ENCODE peak calls at places on chromosomes 5 and 9, in four cellular contexts. J is H1, I is mesendoderm, E is HCT116. P is an unnamed sample.
A peak's percentile ranks its signal among the peaks of the same experiment; 100 is the strongest.

GRCh38 chr5:127320032-127320945 is 29.7 kb downstream of the MEGF10 start:
- DNase-seq in E (no peak), J (no peak), I (peak; percentile 57), P (no peak)

GRCh38 chr9:127587966-127588365 is 24.1 kb upstream of the STXBP1 start:
- DNase-seq in I (no peak), J (no peak), E (no peak), P (no peak)

GRCh38 chr5:68285857-68286611 is 70.5 kb downstream of the PIK3R1 start:
- DNase-seq in I (peak; percentile 49), J (no peak), E (peak; percentile 44), P (no peak)

GRCh38 chr9:99929652-99930051 is 23.2 kb downstream of the STX17 start:
- DNase-seq in I (no peak), J (no peak), E (no peak), P (no peak)

GRCh38 chr5:136375920-136376319 is 10.6 kb upstream of the TRPC7 start:
- DNase-seq in I (no peak), E (no peak), J (no peak), P (no peak)

GRCh38 chr5:122102825-122103224 is 24.8 kb upstream of the LOX start:
- DNase-seq in E (no peak), J (no peak), I (no peak), P (no peak)

GRCh38 chr9:27483576-27483975 is 40.5 kb upstream of the IFNK start:
- DNase-seq in J (no peak), I (no peak), E (no peak), P (no peak)

GRCh38 chr5:594241-594860 is 17.8 kb upstream of the CEP72 start:
- DNase-seq in E (no peak), I (no peak), J (no peak), P (no peak)

GRCh38 chr9:114291886-114292590 is 30.9 kb upstream of the ORM1 start:
- DNase-seq in I (no peak), J (no peak), E (no peak), P (no peak)

GRCh38 chr5:112419050-112419595 is at the start of gene EPB41L4A:
- DNase-seq in E (no peak), I (no peak), J (peak; percentile 81), P (no peak)

GRCh38 chr5:80414113-80414512 is 6.2 kb downstream of the ZFYVE16 start:
- DNase-seq in I (no peak), J (no peak), E (no peak), P (no peak)

GRCh38 chr5:17898766-17899165 is 264.5 kb downstream of the TAF11L14 start:
- DNase-seq in J (no peak), E (no peak), I (no peak), P (no peak)

GRCh38 chr9:97598461-97599288 is 34.5 kb downstream of the TSTD2 start:
- DNase-seq in I (peak; percentile 91), J (peak; percentile 77), E (peak; percentile 46), P (peak; percentile 74)

GRCh38 chr5:77683171-77683732 is 44.7 kb upstream of the OTP start:
- DNase-seq in I (no peak), E (no peak), J (no peak), P (no peak)

GRCh38 chr5:6700686-6701355 is 12.4 kb upstream of the TENT4A start:
- DNase-seq in J (no peak), E (no peak), I (no peak), P (no peak)

GRCh38 chr9:85508616-85509015 is 233.1 kb downstream of the AGTPBP1 start:
- DNase-seq in I (peak; percentile 60), J (no peak), E (no peak), P (no peak)

GRCh38 chr5:78813906-78814518 is 165.4 kb upstream of the LHFPL2 start:
- DNase-seq in J (no peak), I (no peak), E (no peak), P (no peak)

GRCh38 chr5:24862117-24862516 is 217.3 kb upstream of the CDH10 start:
- DNase-seq in E (no peak), J (no peak), I (no peak), P (no peak)

GRCh38 chr9:14146201-14146890 is 167.6 kb downstream of the NFIB start:
- DNase-seq in J (no peak), E (no peak), I (no peak), P (no peak)

GRCh38 chr5:16550316-16550952 is 66.4 kb downstream of the RETREG1 start:
- DNase-seq in J (peak; percentile 60), E (peak; percentile 56), I (peak; percentile 75), P (peak; percentile 30)

GRCh38 chr5:14270212-14270702 is 127.1 kb downstream of the TRIO start:
- DNase-seq in J (no peak), I (peak; percentile 91), E (peak; percentile 48), P (no peak)

GRCh38 chr9:11206925-11207324 is 594.1 kb upstream of the PTPRD start:
- DNase-seq in E (no peak), I (no peak), J (no peak), P (no peak)

GRCh38 chr5:163773181-163773580 is 267.8 kb downstream of the MAT2B start:
- DNase-seq in I (no peak), J (no peak), E (no peak), P (no peak)

GRCh38 chr5:163766936-163767670 is 261.7 kb downstream of the MAT2B start:
- DNase-seq in J (no peak), E (no peak), I (no peak), P (no peak)

GRCh38 chr5:163770625-163771024 is 265.2 kb downstream of the MAT2B start:
- DNase-seq in J (no peak), E (no peak), I (peak; percentile 13), P (no peak)
- H3K4me2 ChIP-seq in J (no peak overlapping the region), E (no peak overlapping the region), I (no peak overlapping the region), P (no peak overlapping the region)

DNA sequence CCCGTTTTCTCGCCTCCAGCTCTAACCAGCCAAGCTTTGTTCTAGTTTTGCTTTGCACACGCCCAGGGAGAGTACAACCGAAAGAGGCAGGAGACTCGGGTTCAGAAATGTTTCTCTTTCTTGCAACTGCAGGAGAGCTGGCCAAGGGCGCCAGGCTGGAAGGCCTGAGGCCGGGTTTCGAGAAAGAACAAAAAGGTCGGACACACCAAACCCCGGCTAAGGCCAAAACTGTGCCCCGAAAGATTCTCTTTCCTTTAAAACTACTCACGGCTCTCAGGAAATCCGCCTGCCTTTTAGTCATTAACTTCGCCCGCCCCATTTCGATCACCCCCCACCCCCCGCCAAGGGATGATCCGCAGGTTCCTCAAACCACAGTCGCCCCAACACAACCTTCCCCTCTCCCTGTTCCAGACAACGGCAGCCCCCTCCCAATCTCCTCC is 624 bp downstream of the FEM1C start:
- DNase-seq in J (no peak), I (peak; percentile 64), E (no peak), P (peak; percentile 63)
- H3K4me3 ChIP-seq in J (peak overlapping the region; percentile 88), I (peak overlapping the region; percentile 84), E (peak overlapping the region; percentile 77), P (peak overlapping the region; percentile 87)

GRCh38 chr5:41196197-41196596 is 17.1 kb downstream of the C6 start:
- DNase-seq in I (no peak), E (no peak), J (no peak), P (no peak)

GRCh38 chr5:41194339-41194738 is 19.0 kb downstream of the C6 start:
- DNase-seq in I (no peak), J (no peak), E (no peak), P (no peak)

GRCh38 chr5:41195228-41195627 is 18.1 kb downstream of the C6 start:
- DNase-seq in I (no peak), E (no peak), J (no peak), P (no peak)

GRCh38 chr5:41191249-41191648 is 22.1 kb downstream of the C6 start:
- DNase-seq in J (no peak), I (no peak), E (no peak), P (no peak)

DNA sequence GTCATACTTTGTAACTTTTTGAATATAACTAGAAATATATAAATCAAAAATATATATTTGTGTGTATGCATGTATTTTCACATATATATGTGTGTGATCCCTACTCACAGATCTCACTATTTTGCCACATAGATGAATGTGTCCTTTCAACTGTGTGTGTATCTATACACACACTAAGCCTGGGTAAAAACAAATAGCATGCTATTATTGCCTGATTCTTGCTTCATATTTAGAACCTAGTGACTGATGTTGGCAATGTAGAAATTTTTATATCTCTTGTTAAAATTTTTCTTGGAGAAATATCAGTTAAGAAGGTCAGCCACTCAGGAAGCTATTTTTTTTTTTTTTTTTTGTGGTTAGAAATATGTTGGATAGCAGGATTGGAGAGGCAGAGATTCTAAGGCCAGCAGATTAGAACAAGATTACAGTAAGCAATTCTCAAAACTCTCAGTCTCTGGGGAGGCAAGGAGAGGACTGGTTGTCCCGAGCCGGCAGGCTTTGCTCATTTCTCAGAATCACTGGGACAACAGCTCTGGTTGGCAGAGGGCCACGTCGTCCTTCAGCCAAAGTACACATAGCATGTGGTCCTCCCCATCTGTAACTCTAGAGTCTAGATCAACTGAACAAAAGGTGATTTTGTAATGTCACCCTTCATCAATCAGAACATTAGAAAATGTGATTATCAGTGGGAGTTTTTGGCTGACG is 19.7 kb downstream of the C6 start:
- DNase-seq in I (no peak), E (no peak), J (no peak), P (no peak)
- H3K27ac ChIP-seq in I (no peak overlapping the region), E (no peak overlapping the region), J (no peak overlapping the region), P (no peak overlapping the region)

GRCh38 chr9:116469128-116469527 is 218.0 kb upstream of the TRIM32 start:
- DNase-seq in J (peak; percentile 26), E (no peak), I (no peak), P (no peak)

GRCh38 chr9:116465591-116466288 is 221.4 kb upstream of the TRIM32 start:
- DNase-seq in J (peak; percentile 16), E (no peak), I (no peak), P (no peak)

GRCh38 chr9:116468369-116468768 is 218.7 kb upstream of the TRIM32 start:
- DNase-seq in I (peak; percentile 90), E (no peak), J (no peak), P (no peak)

GRCh38 chr9:116466289-116467012 is 220.7 kb upstream of the TRIM32 start:
- DNase-seq in J (no peak), I (no peak), E (no peak), P (no peak)

DNA sequence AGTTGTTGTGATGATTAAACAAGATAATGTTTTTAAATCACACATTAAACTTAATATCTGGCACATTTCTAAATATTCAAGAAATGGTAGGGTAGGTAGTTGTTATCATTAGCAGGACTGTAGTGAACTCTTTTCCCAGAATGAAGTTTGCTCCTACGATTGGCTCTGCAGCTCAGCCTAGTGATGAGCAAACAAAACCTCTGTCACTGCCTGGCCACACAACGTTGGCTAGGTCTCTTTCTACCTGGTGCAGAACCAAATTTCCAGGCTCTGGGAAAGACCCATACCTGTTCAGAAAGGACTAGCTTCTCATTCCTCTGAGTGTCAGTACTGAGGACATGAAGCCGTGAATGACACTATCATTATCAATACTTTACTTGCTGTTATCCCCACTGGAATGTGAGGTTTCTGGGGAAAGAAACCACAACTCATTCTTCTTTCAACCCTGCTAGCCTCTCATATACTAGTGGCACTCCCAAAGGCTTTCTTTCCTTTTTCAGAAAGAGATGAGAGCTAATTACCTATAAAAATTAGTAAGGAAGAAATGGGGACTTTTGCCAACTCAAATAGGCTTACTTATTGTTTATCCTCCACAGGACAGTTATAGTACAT is 219.3 kb upstream of the TRIM32 start:
- DNase-seq in J (no peak), E (no peak), I (peak; percentile 42), P (no peak)
- H3K4me2 ChIP-seq in J (no peak overlapping the region), E (no peak overlapping the region), I (no peak overlapping the region), P (no peak overlapping the region)

P was measured in DND-41.